ENCODE peak calls at places on chromosome 17, in four cellular contexts. One of them, this sample, is unnamed.

GRCh38 chr17:18020971-18021370 is 18.0 kb downstream of the ATPAF2 start:
- DNase-seq in K562: no peak
- DNase-seq in H1: no peak
- DNase-seq in GM12878: no peak
- DNase-seq in this sample: no peak

GRCh38 chr17:15261063-15261817 is 3.9 kb downstream of the PMP22 start:
- DNase-seq in H1: no peak
- DNase-seq in GM12878: no peak
- DNase-seq in K562: no peak
- DNase-seq in this sample: peak; percentile 60

GRCh38 chr17:57210224-57210553 is 46.1 kb upstream of the MSI2 start:
- DNase-seq in K562: no peak
- DNase-seq in GM12878: no peak
- DNase-seq in H1: no peak
- DNase-seq in this sample: no peak

GRCh38 chr17:62085511-62086408 is 20.7 kb upstream of the MED13 start:
- DNase-seq in K562: peak; percentile 60
- DNase-seq in H1: no peak
- DNase-seq in GM12878: no peak
- DNase-seq in this sample: peak; percentile 62

GRCh38 chr17:49703557-49704277 is 4.0 kb downstream of the SLC35B1 start:
- DNase-seq in K562: peak; percentile 48
- DNase-seq in GM12878: no peak
- DNase-seq in H1: no peak
- DNase-seq in this sample: peak; percentile 39

GRCh38 chr17:83080641-83081560 is 1.5 kb downstream of the METRNL start:
- DNase-seq in K562: peak; percentile 49
- DNase-seq in GM12878: no peak
- DNase-seq in H1: no peak
- DNase-seq in this sample: peak; percentile 24

GRCh38 chr17:700504-701094 is 14.0 kb downstream of the VPS53 start:
- DNase-seq in GM12878: no peak
- DNase-seq in K562: peak; percentile 30
- DNase-seq in H1: no peak
- DNase-seq in this sample: peak; percentile 53

GRCh38 chr17:57869599-57870282 is 19.9 kb upstream of the MRPS23 start:
- DNase-seq in GM12878: no peak
- DNase-seq in K562: no peak
- DNase-seq in H1: no peak
- DNase-seq in this sample: peak; percentile 97

GRCh38 chr17:64406321-64407200 is 15.9 kb upstream of the PECAM1 start:
- DNase-seq in H1: no peak
- DNase-seq in K562: peak; percentile 86
- DNase-seq in GM12878: no peak
- DNase-seq in this sample: no peak

GRCh38 chr17:18859256-18859655 is 1.3 kb downstream of the PRPSAP2 start:
- DNase-seq in H1: peak; percentile 32
- DNase-seq in K562: peak; percentile 50
- DNase-seq in GM12878: no peak
- DNase-seq in this sample: peak; percentile 73

GRCh38 chr17:65182233-65182632 is 45.1 kb downstream of the RGS9 start:
- DNase-seq in K562: no peak
- DNase-seq in H1: no peak
- DNase-seq in GM12878: peak; percentile 78
- DNase-seq in this sample: no peak

GRCh38 chr17:7912927-7913524 is 3.1 kb downstream of the RNF227 start:
- DNase-seq in K562: peak; percentile 84
- DNase-seq in H1: no peak
- DNase-seq in GM12878: peak; percentile 43
- DNase-seq in this sample: peak; percentile 80

GRCh38 chr17:52030096-52030495 is 128.4 kb downstream of the CA10 start:
- DNase-seq in H1: no peak
- DNase-seq in GM12878: no peak
- DNase-seq in K562: no peak
- DNase-seq in this sample: no peak

GRCh38 chr17:33277436-33278100 is 15.5 kb downstream of the ASIC2 start:
- DNase-seq in H1: no peak
- DNase-seq in GM12878: no peak
- DNase-seq in K562: no peak
- DNase-seq in this sample: no peak

GRCh38 chr17:16980813-16981731 is 9.2 kb upstream of the TNFRSF13B start:
- DNase-seq in H1: peak; percentile 43
- DNase-seq in K562: no peak
- DNase-seq in GM12878: peak; percentile 84
- DNase-seq in this sample: no peak

GRCh38 chr17:7557825-7558543 is 566 bp upstream of the TNFSF13 start:
- DNase-seq in H1: peak; percentile 81
- DNase-seq in GM12878: no peak
- DNase-seq in K562: no peak
- DNase-seq in this sample: peak; percentile 49

GRCh38 chr17:7207120-7208001 is 12.3 kb downstream of the DLG4 start:
- DNase-seq in H1: no peak
- DNase-seq in K562: peak; percentile 36
- DNase-seq in GM12878: no peak
- DNase-seq in this sample: peak; percentile 33

GRCh38 chr17:7495906-7496434 is 11.8 kb downstream of the POLR2A start:
- DNase-seq in H1: no peak
- DNase-seq in K562: no peak
- DNase-seq in GM12878: no peak
- DNase-seq in this sample: no peak

GRCh38 chr17:68599091-68599872 is 1.9 kb downstream of the FAM20A start:
- DNase-seq in H1: no peak
- DNase-seq in K562: no peak
- DNase-seq in GM12878: no peak
- DNase-seq in this sample: no peak

GRCh38 chr17:83067071-83067717 is 12.2 kb upstream of the METRNL start:
- DNase-seq in H1: peak; percentile 30
- DNase-seq in K562: no peak
- DNase-seq in GM12878: no peak
- DNase-seq in this sample: no peak

GRCh38 chr17:61324540-61324868 is 75.1 kb upstream of the TBX2 start:
- DNase-seq in H1: no peak
- DNase-seq in GM12878: no peak
- DNase-seq in K562: no peak
- DNase-seq in this sample: peak; percentile 82

DNA sequence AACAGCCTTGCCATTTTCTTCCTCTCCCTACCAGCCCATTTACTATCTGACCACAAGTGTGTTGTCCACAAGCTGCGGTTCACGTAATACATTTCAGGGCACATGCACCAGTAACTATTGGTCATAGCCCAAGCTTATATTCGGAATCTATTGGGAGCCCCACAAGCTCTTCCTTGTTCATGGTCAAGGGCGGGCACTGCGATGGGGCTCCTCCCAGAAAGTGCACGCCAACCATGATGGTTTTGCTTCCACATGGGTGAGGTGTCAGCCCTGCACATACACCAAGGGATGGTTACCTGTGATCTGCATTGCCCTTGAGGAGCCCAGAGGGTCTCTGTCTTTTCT is 12.1 kb downstream of the THRA start:
- DNase-seq in K562: no peak
- DNase-seq in GM12878: no peak
- DNase-seq in H1: no peak
- DNase-seq in this sample: no peak
- TF ChIP-seq CHD1 in K562: no peak
- TF ChIP-seq CHD1 in GM12878: no peak
- TF ChIP-seq CHD1 in H1: no peak
- TF ChIP-seq CHD1 in this sample: no peak

GRCh38 chr17:35423761-35424160 is 8.5 kb downstream of the SLFN12 start:
- DNase-seq in K562: no peak
- DNase-seq in GM12878: no peak
- DNase-seq in H1: no peak
- DNase-seq in this sample: peak; percentile 36
- TF ChIP-seq CHD1 in K562: no peak
- TF ChIP-seq CHD1 in GM12878: no peak
- TF ChIP-seq CHD1 in H1: no peak
- TF ChIP-seq CHD1 in this sample: no peak

GRCh38 chr17:66441012-66441703 is 138.7 kb downstream of the PRKCA start:
- DNase-seq in K562: no peak
- DNase-seq in GM12878: peak; percentile 44
- DNase-seq in H1: no peak
- DNase-seq in this sample: no peak
- TF ChIP-seq CHD1 in K562: no peak
- TF ChIP-seq CHD1 in GM12878: no peak
- TF ChIP-seq CHD1 in H1: no peak
- TF ChIP-seq CHD1 in this sample: no peak

GRCh38 chr17:36640346-36640745 is 39.0 kb downstream of the MRM1 start:
- DNase-seq in K562: no peak
- DNase-seq in GM12878: no peak
- DNase-seq in H1: no peak
- DNase-seq in this sample: no peak
- TF ChIP-seq CHD1 in K562: no peak
- TF ChIP-seq CHD1 in GM12878: no peak
- TF ChIP-seq CHD1 in H1: no peak
- TF ChIP-seq CHD1 in this sample: no peak

GRCh38 chr17:43615330-43615729 is 46.4 kb downstream of the MEOX1 start:
- DNase-seq in K562: no peak
- DNase-seq in GM12878: no peak
- DNase-seq in H1: no peak
- DNase-seq in this sample: peak; percentile 74
- TF ChIP-seq CHD1 in K562: no peak
- TF ChIP-seq CHD1 in GM12878: no peak
- TF ChIP-seq CHD1 in H1: no peak
- TF ChIP-seq CHD1 in this sample: no peak

GRCh38 chr17:10170233-10170632 is 28.2 kb downstream of the GAS7 start:
- DNase-seq in H1: no peak
- DNase-seq in K562: no peak
- DNase-seq in GM12878: no peak
- DNase-seq in this sample: no peak

GRCh38 chr17:10166181-10166935 is 32.0 kb downstream of the GAS7 start:
- DNase-seq in K562: no peak
- DNase-seq in H1: no peak
- DNase-seq in GM12878: no peak
- DNase-seq in this sample: no peak

GRCh38 chr17:10171057-10171456 is 27.3 kb downstream of the GAS7 start:
- DNase-seq in K562: no peak
- DNase-seq in GM12878: no peak
- DNase-seq in H1: no peak
- DNase-seq in this sample: no peak

GRCh38 chr17:10171581-10171981 is 26.8 kb downstream of the GAS7 start:
- DNase-seq in K562: no peak
- DNase-seq in GM12878: no peak
- DNase-seq in H1: no peak
- DNase-seq in this sample: peak; percentile 41

DNA sequence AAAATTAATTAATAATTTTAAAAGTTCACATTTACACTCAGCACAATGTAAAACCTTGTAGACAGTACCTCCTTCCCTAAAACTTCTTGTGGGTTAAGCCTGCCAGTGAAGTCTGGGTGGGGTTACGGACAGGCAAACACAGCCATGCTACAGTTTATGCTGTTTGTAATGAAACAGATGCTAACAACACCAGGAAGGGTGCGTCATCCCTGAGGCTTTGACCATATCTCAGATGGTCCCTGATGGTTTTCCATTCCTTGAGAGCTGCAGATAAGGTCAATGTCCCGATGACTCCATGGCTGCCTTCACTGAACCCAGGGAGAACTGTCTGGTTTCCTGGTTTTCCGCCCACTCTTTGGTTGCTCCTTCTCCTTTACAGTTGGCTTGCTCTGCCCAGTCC is 29.1 kb downstream of the GAS7 start:
- DNase-seq in GM12878: no peak
- DNase-seq in K562: no peak
- DNase-seq in H1: no peak
- DNase-seq in this sample: no peak
- TF ChIP-seq CHD1 in GM12878: no peak
- TF ChIP-seq CHD1 in K562: no peak
- TF ChIP-seq CHD1 in H1: no peak
- TF ChIP-seq CHD1 in this sample: no peak

GRCh38 chr17:2271985-2272702 is 31.4 kb downstream of the SMG6 start:
- DNase-seq in K562: no peak
- DNase-seq in H1: no peak
- DNase-seq in GM12878: no peak
- DNase-seq in this sample: no peak
- TF ChIP-seq CHD1 in K562: no peak
- TF ChIP-seq CHD1 in H1: no peak
- TF ChIP-seq CHD1 in GM12878: no peak
- TF ChIP-seq CHD1 in this sample: no peak

GRCh38 chr17:72934927-72935326 is 157.6 kb downstream of the SLC39A11 start:
- DNase-seq in GM12878: no peak
- DNase-seq in H1: no peak
- DNase-seq in K562: no peak
- DNase-seq in this sample: no peak
- TF ChIP-seq CHD1 in GM12878: no peak
- TF ChIP-seq CHD1 in H1: no peak
- TF ChIP-seq CHD1 in K562: no peak
- TF ChIP-seq CHD1 in this sample: no peak

This sample was measured in IMR-90.